ENCODE peak calls at places on chromosomes 2 and 18, in eight cellular contexts. X is fibroblast of villous mesenchyme; V is RWPE1; M is cardiac fibroblast; P is heart right ventricle; U is astrocyte; T is CD8-positive, alpha-beta T cell; Q is cardiac muscle cell. N is an unnamed sample.

GRCh38 chr2:215830313-215830712 is 183.0 kb downstream of the MREG start:
- DNase-seq in X (peak; percentile 79), V (peak; percentile 47), M (peak; percentile 88), P (peak; percentile 25), U (peak; percentile 80), T (no peak), Q (no peak), N (no peak)

GRCh38 chr18:74499633-74500032 is 3.5 kb downstream of the CNDP2 start:
- DNase-seq in X (peak; percentile 66), V (peak; percentile 53), M (peak; percentile 62), P (peak; percentile 91), U (peak; percentile 66), T (peak; percentile 61), Q (no peak), N (peak; percentile 74)

GRCh38 chr2:102100371-102101096 is 42.0 kb upstream of the IL1R1 start:
- DNase-seq in X (peak; percentile 98), V (no peak), M (peak; percentile 76), P (no peak), U (peak; percentile 95), T (no peak), Q (no peak), N (no peak)

GRCh38 chr2:126715111-126715510 is 59.2 kb downstream of the GYPC start:
- DNase-seq in X (no peak), V (no peak), M (no peak), P (peak; percentile 2), U (no peak), T (peak; percentile 37), Q (no peak), N (no peak)

GRCh38 chr2:95115418-95115817 is 6.2 kb downstream of the MRPS5 start:
- DNase-seq in X (peak; percentile 66), V (peak; percentile 63), M (peak; percentile 76), P (peak; percentile 56), U (peak; percentile 36), T (peak; percentile 82), Q (peak; percentile 77), N (peak; percentile 75)

GRCh38 chr18:54129448-54130134 is 94.9 kb downstream of the MBD2 start:
- DNase-seq in X (no peak), V (no peak), M (no peak), P (no peak), U (no peak), T (no peak), Q (no peak), N (peak; percentile 37)

GRCh38 chr2:227655454-227655853 is 11.2 kb upstream of the SCYGR5 start:
- DNase-seq in X (peak; percentile 90), V (peak; percentile 90), M (peak; percentile 91), P (no peak), U (peak; percentile 87), T (no peak), Q (no peak), N (no peak)

GRCh38 chr18:39453882-39454281 is 1888.3 kb upstream of the CELF4 start:
- DNase-seq in X (peak; percentile 66), V (peak; percentile 8), M (peak; percentile 94), P (peak; percentile 77), U (peak; percentile 61), T (no peak), Q (no peak), N (no peak)

GRCh38 chr2:42792583-42793313 is at the start of gene HAAO:
- DNase-seq in X (no peak), V (peak; percentile 17), M (no peak), P (peak; percentile 44), U (no peak), T (peak; percentile 56), Q (peak; percentile 54), N (peak; percentile 74)

GRCh38 chr2:73821227-73821626 is 7.5 kb upstream of the STAMBP start:
- DNase-seq in X (no peak), V (no peak), M (no peak), P (no peak), U (no peak), T (no peak), Q (no peak), N (peak; percentile 47)

GRCh38 chr2:205580591-205580990 is 101.7 kb upstream of the NRP2 start:
- DNase-seq in X (peak; percentile 42), V (no peak), M (peak; percentile 14), P (no peak), U (peak; percentile 27), T (no peak), Q (no peak), N (no peak)

GRCh38 chr2:233418761-233419625 is 64.7 kb downstream of the DGKD start:
- DNase-seq in X (peak; percentile 55), V (peak; percentile 39), M (peak; percentile 74), P (peak; percentile 86), U (peak; percentile 73), T (peak; percentile 79), Q (peak; percentile 31), N (peak; percentile 65)

GRCh38 chr2:194603429-194603828 is 1053.6 kb upstream of the SLC39A10 start:
- DNase-seq in X (no peak), V (no peak), M (no peak), P (no peak), U (no peak), T (no peak), Q (no peak), N (no peak)

GRCh38 chr18:48050176-48050575 is 119.7 kb upstream of the SMAD2 start:
- DNase-seq in X (no peak), V (no peak), M (no peak), P (no peak), U (no peak), T (no peak), Q (no peak), N (no peak)

GRCh38 chr2:23378496-23378895 is 6.5 kb upstream of the KLHL29 start:
- DNase-seq in X (no peak), V (peak; percentile 16), M (no peak), P (no peak), U (no peak), T (no peak), Q (no peak), N (no peak)

GRCh38 chr2:120177011-120177621 is 46.1 kb downstream of the TMEM185B start:
- DNase-seq in X (no peak), V (peak; percentile 77), M (no peak), P (peak; percentile 8), U (no peak), T (peak; percentile 89), Q (no peak), N (peak; percentile 83)

GRCh38 chr2:159677654-159678053 is 34.7 kb upstream of the MARCHF7 start:
- DNase-seq in X (peak; percentile 26), V (no peak), M (peak; percentile 54), P (no peak), U (no peak), T (no peak), Q (no peak), N (peak; percentile 19)

GRCh38 chr2:128145651-128146050 is 54.7 kb downstream of the UGGT1 start:
- DNase-seq in X (no peak), V (no peak), M (peak; percentile 36), P (no peak), U (peak; percentile 67), T (no peak), Q (no peak), N (no peak)

GRCh38 chr18:54031243-54031642 is 193.2 kb downstream of the MBD2 start:
- DNase-seq in X (no peak), V (no peak), M (no peak), P (no peak), U (no peak), T (no peak), Q (peak; percentile 69), N (no peak)

GRCh38 chr2:30645745-30646119 is 161.5 kb downstream of the CAPN13 start:
- DNase-seq in X (no peak), V (no peak), M (no peak), P (no peak), U (no peak), T (no peak), Q (no peak), N (no peak)

GRCh38 chr2:112880696-112881095 is 30.3 kb upstream of the IL37 start:
- DNase-seq in X (peak; percentile 31), V (no peak), M (peak; percentile 29), P (no peak), U (no peak), T (no peak), Q (no peak), N (no peak)

DNA sequence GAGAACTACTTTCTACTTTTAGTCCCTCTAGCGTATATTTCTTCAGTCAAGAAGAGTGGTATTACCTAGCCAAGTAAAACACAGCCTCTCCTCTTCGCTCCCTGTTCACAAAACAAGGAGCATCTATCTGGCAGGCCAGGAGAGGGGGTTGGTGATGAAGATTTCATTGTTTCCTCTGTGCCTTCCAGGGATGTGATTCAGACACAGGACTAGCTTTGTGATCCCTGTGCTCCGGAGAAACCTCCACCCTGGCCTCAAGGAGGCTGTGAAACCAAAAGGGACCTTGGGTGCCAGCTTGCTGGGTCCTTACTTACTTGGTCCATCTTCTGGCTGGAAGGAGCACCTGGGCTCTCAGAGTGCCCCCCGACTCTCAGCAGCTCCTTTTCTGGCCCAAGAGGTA is 5.7 kb downstream of the RHOB start:
- DNase-seq in X (peak; percentile 70), V (no peak), M (peak; percentile 62), P (peak; percentile 32), U (peak; percentile 44), T (no peak), Q (no peak), N (no peak)
- TF ChIP-seq CTCF in X (peak; percentile 37), V (no peak), M (peak; percentile 43), P (peak; percentile 50), U (no peak), T (no peak), Q (peak; percentile 30), N (no peak)

DNA sequence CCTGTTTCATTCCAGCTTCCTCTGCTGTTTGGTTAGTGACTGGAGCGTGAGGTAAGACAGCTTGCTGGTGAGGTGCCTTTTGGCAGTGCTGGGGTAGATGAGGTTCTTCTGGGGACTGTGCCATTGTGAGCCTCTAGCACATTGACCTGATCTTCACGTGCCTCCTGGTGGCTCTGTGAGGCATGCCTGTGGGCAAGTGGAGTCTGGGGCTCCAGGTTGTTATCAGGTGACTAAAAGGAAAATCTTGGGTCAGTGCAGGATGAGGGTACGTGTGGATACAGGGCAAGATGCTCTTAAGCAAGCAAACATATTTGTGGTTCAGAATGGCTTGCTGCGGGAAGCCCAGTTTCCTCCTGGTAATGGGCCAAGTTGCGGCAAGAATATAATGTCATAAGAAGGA is 75.4 kb downstream of the FHOD3 start:
- DNase-seq in X (peak; percentile 29), V (peak; percentile 11), M (peak; percentile 85), P (no peak), U (peak; percentile 99), T (no peak), Q (no peak), N (no peak)
- TF ChIP-seq CTCF in X (no peak), V (no peak), M (peak; percentile 40), P (peak; percentile 43), U (peak; percentile 12), T (no peak), Q (peak; percentile 57), N (no peak)

GRCh38 chr2:14540003-14540402 is 92.5 kb upstream of the LRATD1 start:
- DNase-seq in X (peak; percentile 18), V (no peak), M (no peak), P (no peak), U (peak; percentile 2), T (no peak), Q (no peak), N (no peak)
- TF ChIP-seq CTCF in X (no peak), V (no peak), M (no peak), P (no peak), U (no peak), T (no peak), Q (no peak), N (no peak)

DNA sequence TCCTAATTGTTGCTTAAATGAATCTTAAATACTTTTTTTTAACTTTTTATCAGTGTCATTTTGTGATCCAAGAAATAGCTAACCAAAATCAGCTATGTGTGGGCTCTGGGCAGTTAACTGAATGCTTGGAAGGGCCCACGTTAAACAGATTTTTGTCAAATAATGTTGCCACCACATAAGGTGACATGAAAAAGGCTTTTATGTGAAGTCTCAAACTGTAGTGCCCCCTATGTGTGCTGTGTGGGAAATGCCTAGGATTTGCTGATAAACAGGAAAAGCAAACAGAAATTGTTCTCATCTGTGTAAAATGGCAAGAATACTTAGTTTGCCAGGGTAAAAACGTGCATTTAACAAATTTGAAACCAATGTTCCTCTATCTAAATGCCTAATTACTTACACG is 242.2 kb downstream of the ZNF516 start:
- DNase-seq in X (peak; percentile 25), V (no peak), M (no peak), P (no peak), U (no peak), T (no peak), Q (peak; percentile 31), N (no peak)
- TF ChIP-seq CTCF in X (peak; percentile 58), V (peak; percentile 21), M (no peak), P (peak; percentile 41), U (peak; percentile 43), T (no peak), Q (peak; percentile 42), N (peak; percentile 6)